ENCODE peak calls at places on chromosome X, in nine cellular contexts. N, E, R, B, S, Z, W, Q and M are unnamed samples.

GRCh38 chrX:65894138-65894537 is 145.7 kb downstream of the VSIG4 start:
- DNase-seq in N (no peak), E (no peak), R (no peak), B (peak; percentile 38), S (no peak), Z (no peak), W (no peak), Q (no peak), M (peak; percentile 35)

GRCh38 chrX:138191998-138192397 is 519.5 kb downstream of the FGF13 start:
- DNase-seq in N (peak; percentile 4), E (peak; percentile 1), R (peak; percentile 11), B (no peak), S (no peak), Z (no peak), W (peak; percentile 20), Q (no peak), M (no peak)

GRCh38 chrX:295136-295535 is 14.0 kb downstream of the PLCXD1 start:
- DNase-seq in N (no peak), E (no peak), R (no peak), B (no peak), S (no peak), Z (peak; percentile 37), W (no peak), Q (peak; percentile 45), M (peak; percentile 64)

GRCh38 chrX:14073158-14073557 is 43.5 kb upstream of the GEMIN8 start:
- DNase-seq in N (no peak), E (no peak), R (no peak), B (no peak), S (no peak), Z (no peak), W (no peak), Q (no peak), M (no peak)

GRCh38 chrX:149818652-149819051 is 36.9 kb downstream of the MAGEA9 start:
- DNase-seq in N (no peak), E (no peak), R (no peak), B (no peak), S (no peak), Z (no peak), W (no peak), Q (no peak), M (no peak)

GRCh38 chrX:119042040-119042439 is 30.8 kb upstream of the CT47C1 start:
- DNase-seq in N (no peak), E (no peak), R (no peak), B (no peak), S (no peak), Z (no peak), W (no peak), Q (no peak), M (no peak)

GRCh38 chrX:35122756-35123155 is 180.2 kb downstream of the FAM47B start:
- DNase-seq in N (no peak), E (no peak), R (peak; percentile 9), B (no peak), S (no peak), Z (no peak), W (no peak), Q (no peak), M (no peak)

GRCh38 chrX:112688242-112688641 is 8.5 kb upstream of the LHFPL1 start:
- DNase-seq in N (no peak), E (no peak), R (no peak), B (no peak), S (no peak), Z (no peak), W (no peak), Q (no peak), M (no peak)

GRCh38 chrX:41313419-41313818 is 20.5 kb upstream of the DDX3X start:
- DNase-seq in N (no peak), E (no peak), R (peak; percentile 77), B (no peak), S (no peak), Z (no peak), W (no peak), Q (no peak), M (no peak)

GRCh38 chrX:13430136-13430827 is 110.4 kb upstream of the ATXN3L start:
- DNase-seq in N (no peak), E (no peak), R (no peak), B (no peak), S (no peak), Z (no peak), W (peak; percentile 10), Q (no peak), M (no peak)

GRCh38 chrX:100615015-100615414 is 21.6 kb downstream of the TSPAN6 start:
- DNase-seq in N (peak; percentile 12), E (peak; percentile 37), R (peak; percentile 67), B (no peak), S (no peak), Z (no peak), W (no peak), Q (no peak), M (no peak)

GRCh38 chrX:67607436-67607835 is 63.6 kb downstream of the AR start:
- DNase-seq in N (no peak), E (no peak), R (peak; percentile 43), B (no peak), S (no peak), Z (no peak), W (no peak), Q (no peak), M (no peak)

GRCh38 chrX:20373063-20373462 is 106.4 kb upstream of the RPS6KA3 start:
- DNase-seq in N (no peak), E (no peak), R (no peak), B (no peak), S (no peak), Z (no peak), W (no peak), Q (no peak), M (no peak)

GRCh38 chrX:45515262-45516215 is 314.9 kb upstream of the DIPK2B start:
- DNase-seq in N (peak; percentile 30), E (peak; percentile 20), R (peak; percentile 95), B (peak; percentile 10), S (peak; percentile 69), Z (peak; percentile 94), W (no peak), Q (peak; percentile 67), M (peak; percentile 70)

GRCh38 chrX:72308566-72309296 is 3.0 kb upstream of the CITED1 start:
- DNase-seq in N (peak; percentile 66), E (peak; percentile 92), R (peak; percentile 61), B (no peak), S (peak; percentile 61), Z (peak; percentile 79), W (peak; percentile 61), Q (peak; percentile 53), M (no peak)

DNA sequence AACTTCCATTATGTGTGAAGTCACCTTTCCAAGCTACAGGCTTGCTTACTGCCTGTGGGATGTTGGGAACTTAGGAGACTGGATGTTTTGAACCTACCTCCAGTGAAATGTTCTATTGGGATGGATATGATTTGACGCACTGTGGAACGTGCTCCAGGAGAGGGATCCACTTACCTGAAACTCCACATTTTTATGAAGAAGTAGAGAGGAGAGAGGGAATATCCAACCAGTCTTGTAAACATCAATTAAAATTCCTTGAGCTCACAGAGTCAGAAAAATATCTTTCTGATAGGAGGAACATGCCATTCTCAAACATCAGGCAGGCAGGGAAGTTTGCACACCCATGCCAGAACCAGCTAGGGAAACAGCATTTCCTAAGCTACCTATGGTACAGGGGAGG is 91.1 kb upstream of the MAOA start:
- DNase-seq in N (no peak), E (no peak), R (no peak), B (no peak), S (no peak), Z (no peak), W (no peak), Q (no peak), M (no peak)
- TF ChIP-seq CTCF in N (no peak), E (no peak), R (no peak), B (no peak), S (no peak), Z (no peak), W (no peak), Q (no peak), M (no peak)

DNA sequence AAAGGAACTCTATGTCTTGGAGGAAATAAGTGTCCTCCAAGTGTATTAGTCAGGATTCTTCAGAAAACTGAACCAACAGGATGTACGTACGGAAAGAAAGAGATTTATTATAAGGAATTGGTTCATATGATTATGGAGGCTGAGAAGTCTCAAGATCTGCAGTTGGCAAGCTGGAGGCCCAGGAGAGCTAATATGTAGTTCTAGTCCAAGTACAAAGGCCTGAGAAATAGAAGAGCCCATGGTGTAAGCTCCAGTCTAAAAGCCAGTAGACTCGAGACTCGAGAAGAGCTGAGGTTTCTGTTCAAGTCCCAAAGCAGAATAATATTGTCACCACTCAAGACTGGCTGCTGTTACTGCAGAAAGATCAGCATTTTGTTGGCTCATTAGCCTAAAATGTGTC is 65.3 kb upstream of the EFNB1 start:
- DNase-seq in N (no peak), E (no peak), R (no peak), B (no peak), S (no peak), Z (no peak), W (no peak), Q (no peak), M (no peak)
- H3K27ac ChIP-seq in N (no peak overlapping the region), E (no peak overlapping the region), R (no peak overlapping the region), B (no peak overlapping the region), S (no peak overlapping the region), Z (no peak overlapping the region), W (no peak overlapping the region), Q (no peak overlapping the region), M (no peak overlapping the region)

GRCh38 chrX:153473126-153473525 is 2.8 kb upstream of the HAUS7 start:
- DNase-seq in N (no peak), E (no peak), R (no peak), B (no peak), S (no peak), Z (no peak), W (no peak), Q (no peak), M (no peak)
- H3K4me1 ChIP-seq in N (no peaks in the 10 kb centered on the region), E (peaks cover 37% of the 10 kb centered on the region), R (peaks cover 19% of the 10 kb centered on the region), B (peaks cover 18% of the 10 kb centered on the region), S (no peaks in the 10 kb centered on the region), Z (peaks cover 19% of the 10 kb centered on the region), W (peaks cover 52% of the 10 kb centered on the region), Q (peaks cover 15% of the 10 kb centered on the region), M (peaks cover 7% of the 10 kb centered on the region)

GRCh38 chrX:16472345-16472744 is 177.6 kb upstream of the S100G start:
- DNase-seq in N (no peak), E (no peak), R (no peak), B (no peak), S (no peak), Z (no peak), W (no peak), Q (no peak), M (no peak)

GRCh38 chrX:16466640-16467432 is 183.1 kb upstream of the S100G start:
- DNase-seq in N (no peak), E (no peak), R (no peak), B (no peak), S (no peak), Z (no peak), W (no peak), Q (no peak), M (no peak)

GRCh38 chrX:16474511-16474910 is 175.4 kb upstream of the S100G start:
- DNase-seq in N (no peak), E (no peak), R (no peak), B (no peak), S (no peak), Z (no peak), W (no peak), Q (no peak), M (no peak)

GRCh38 chrX:16465081-16465876 is 184.7 kb upstream of the S100G start:
- DNase-seq in N (no peak), E (no peak), R (no peak), B (no peak), S (no peak), Z (no peak), W (no peak), Q (no peak), M (no peak)

DNA sequence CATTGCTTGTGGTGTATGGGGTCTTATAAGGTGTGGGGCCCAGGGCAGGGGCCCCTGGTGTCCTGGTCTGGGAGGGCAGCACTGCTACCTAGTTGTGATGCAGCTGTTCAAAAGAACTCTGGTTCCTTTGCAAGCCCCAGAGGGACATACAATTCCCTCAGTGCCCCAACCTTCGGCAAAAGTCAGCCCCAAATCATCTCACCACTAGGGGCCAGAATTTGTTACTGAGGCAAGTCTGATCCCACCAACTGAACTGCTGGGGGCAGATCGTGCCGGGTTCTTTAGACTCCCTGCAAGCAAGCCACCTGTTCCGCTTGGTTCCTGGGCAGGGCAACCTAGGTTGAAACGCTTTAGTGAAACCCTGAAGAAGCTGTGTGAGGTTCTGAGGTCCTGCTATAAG is 180.1 kb upstream of the S100G start:
- DNase-seq in N (no peak), E (no peak), R (no peak), B (no peak), S (no peak), Z (no peak), W (peak; percentile 7), Q (no peak), M (no peak)
- TF ChIP-seq CTCF in N (no peak), E (peak; percentile 26), R (no peak), B (no peak), S (no peak), Z (no peak), W (peak; percentile 77), Q (no peak), M (no peak)